ENCODE peak calls at places on chromosome 2, in ten cellular contexts. Q is fibroblast of pulmonary artery, U is GM10248, X is RWPE1, Z is coronary artery, Y is neural crest cell, E is H1, H is cardiac fibroblast, R is sigmoid colon, C is body of pancreas. J is an unnamed sample.

GRCh38 chr2:62396880-62397279 is 109.1 kb downstream of the TMEM17 start:
- DNase-seq in C (no peak), U (no peak), X (no peak), Z (no peak), E (no peak), Q (no peak), R (no peak), H (no peak), Y (no peak), J (no peak)

GRCh38 chr2:218853766-218854165 is 5.8 kb upstream of the WNT6 start:
- DNase-seq in Q (peak), X (peak), C (no peak), E (no peak), H (peak), U (no peak), Y (no peak), R (peak), Z (no peak), J (no peak)

GRCh38 chr2:212842544-212843185 is 304.1 kb upstream of the ERBB4 start:
- DNase-seq in H (peak), Y (no peak), U (no peak), C (no peak), E (no peak), R (no peak), Q (peak), Z (no peak), X (peak), J (no peak)

GRCh38 chr2:199818001-199818400 is 33.0 kb downstream of the FTCDNL1 start:
- DNase-seq in X (no peak), U (no peak), E (no peak), H (no peak), Y (no peak), C (no peak), Q (no peak), R (no peak), Z (no peak), J (no peak)

GRCh38 chr2:173354073-173354600 is 535 bp upstream of the CDCA7 start:
- DNase-seq in U (peak), H (no peak), X (peak), E (no peak), C (no peak), Y (no peak), Z (no peak), R (no peak), Q (no peak), J (peak)

GRCh38 chr2:128995086-128995485 is 676.4 kb upstream of the HS6ST1 start:
- DNase-seq in E (no peak), C (no peak), X (no peak), H (no peak), R (no peak), Y (no peak), Z (no peak), U (no peak), Q (no peak), J (no peak)

GRCh38 chr2:157420771-157421323 is 23.0 kb downstream of the CYTIP start:
- DNase-seq in Z (no peak), R (no peak), U (no peak), C (no peak), X (no peak), H (peak), Y (no peak), Q (peak), E (no peak), J (peak)

GRCh38 chr2:212197776-212198175 is 340.8 kb downstream of the ERBB4 start:
- DNase-seq in H (no peak), Y (no peak), R (no peak), U (no peak), E (no peak), Z (no peak), X (no peak), C (no peak), Q (no peak), J (no peak)

GRCh38 chr2:25617948-25618646 is 55.3 kb downstream of the DTNB start:
- DNase-seq in C (no peak), Y (no peak), E (no peak), Q (peak), H (peak), Z (no peak), U (no peak), X (peak), R (no peak), J (no peak)

GRCh38 chr2:64797881-64798590 is 144.3 kb upstream of the SERTAD2 start:
- DNase-seq in H (peak), C (no peak), E (no peak), Z (no peak), Q (peak), R (no peak), X (no peak), U (no peak), Y (no peak), J (no peak)

GRCh38 chr2:30769891-30770462 is 37.3 kb downstream of the CAPN13 start:
- DNase-seq in H (no peak), X (no peak), Q (no peak), R (no peak), Y (no peak), E (peak), Z (peak), U (no peak), C (no peak), J (no peak)

GRCh38 chr2:57475391-57475790 is 571.2 kb upstream of the VRK2 start:
- DNase-seq in R (no peak), E (no peak), C (no peak), U (no peak), Z (no peak), X (no peak), Y (no peak), Q (no peak), H (no peak), J (no peak)

GRCh38 chr2:237511421-237511820 is 24.4 kb downstream of the MLPH start:
- DNase-seq in U (no peak), Q (no peak), R (no peak), Y (no peak), E (no peak), Z (no peak), H (no peak), C (no peak), X (no peak), J (no peak)

GRCh38 chr2:2765176-2765800 is 434.2 kb upstream of the MYT1L start:
- DNase-seq in U (no peak), X (no peak), Z (no peak), C (no peak), H (no peak), R (no peak), Q (no peak), E (no peak), Y (no peak), J (no peak)

GRCh38 chr2:43636616-43637015 is 444 bp upstream of the PLEKHH2 start:
- DNase-seq in H (no peak), R (no peak), C (no peak), Y (no peak), X (peak), E (no peak), Q (no peak), U (peak), Z (no peak), J (peak)

GRCh38 chr2:8004250-8004681 is 677.6 kb upstream of the ID2 start:
- DNase-seq in E (no peak), R (peak), U (peak), Y (no peak), Q (peak), Z (no peak), H (peak), C (no peak), X (peak), J (no peak)

GRCh38 chr2:11753886-11754704 is 7.7 kb downstream of the LPIN1 start:
- DNase-seq in C (no peak), E (no peak), X (peak), H (peak), Z (no peak), U (peak), Y (no peak), R (no peak), Q (peak), J (peak)

GRCh38 chr2:96167407-96168013 is 22.3 kb upstream of the DUSP2 start:
- DNase-seq in Q (no peak), R (peak), X (no peak), E (no peak), C (no peak), H (no peak), U (no peak), Y (no peak), Z (no peak), J (no peak)

GRCh38 chr2:207253946-207254345 is 88.2 kb upstream of the KLF7 start:
- DNase-seq in Q (peak), C (no peak), Y (no peak), H (peak), X (peak), E (no peak), Z (no peak), U (no peak), R (no peak), J (no peak)

GRCh38 chr2:205892141-205893064 is 193.6 kb downstream of the INO80D start:
- DNase-seq in Z (no peak), H (peak), U (no peak), Y (no peak), X (peak), C (peak), E (no peak), R (peak), Q (peak), J (no peak)

GRCh38 chr2:74238879-74239278 is 40.5 kb downstream of the MTHFD2 start:
- DNase-seq in C (no peak), Z (no peak), Q (peak), Y (no peak), E (no peak), H (peak), X (no peak), R (peak), U (no peak), J (no peak)

GRCh38 chr2:64838817-64839216 is 150.4 kb upstream of the SLC1A4 start:
- DNase-seq in U (no peak), X (peak), Q (peak), R (no peak), H (peak), E (no peak), Y (no peak), Z (no peak), C (no peak), J (no peak)

GRCh38 chr2:114543106-114543806 is 100.8 kb downstream of the DPP10 start:
- DNase-seq in E (no peak), Y (no peak), Z (no peak), Q (peak), X (no peak), U (no peak), H (peak), R (no peak), C (peak), J (no peak)

GRCh38 chr2:181326605-181327004 is 130.6 kb upstream of the ITGA4 start:
- DNase-seq in E (no peak), Z (no peak), Q (no peak), U (no peak), X (no peak), R (no peak), C (no peak), Y (no peak), H (no peak), J (no peak)

GRCh38 chr2:237692601-237693079 is 65.3 kb downstream of the LRRFIP1 start:
- DNase-seq in Q (no peak), R (peak), U (no peak), Z (peak), Y (no peak), X (no peak), C (peak), H (peak), E (no peak), J (no peak)

GRCh38 chr2:120381192-120381591 is 35.3 kb downstream of the INHBB start:
- DNase-seq in Q (no peak), H (no peak), U (no peak), X (no peak), C (no peak), Y (no peak), R (no peak), Z (no peak), E (no peak), J (no peak)

GRCh38 chr2:188884051-188884450 is 90.1 kb upstream of the COL3A1 start:
- DNase-seq in C (no peak), E (no peak), R (no peak), Y (no peak), H (peak), U (no peak), X (no peak), Z (no peak), Q (peak), J (no peak)

GRCh38 chr2:214896287-214896686 is 86.8 kb upstream of the BARD1 start:
- DNase-seq in Z (no peak), U (no peak), C (no peak), X (no peak), Y (no peak), R (no peak), E (no peak), Q (no peak), H (no peak), J (no peak)

GRCh38 chr2:45851576-45852304 is 200.3 kb downstream of the PRKCE start:
- DNase-seq in Q (peak), U (no peak), C (no peak), Z (no peak), E (no peak), Y (no peak), H (peak), X (peak), R (no peak), J (no peak)

GRCh38 chr2:177724398-177725287 is 332.1 kb downstream of the AGPS start:
- DNase-seq in E (peak), C (peak), X (peak), U (peak), Y (peak), Z (no peak), H (peak), Q (peak), R (peak), J (peak)

GRCh38 chr2:126270587-126270986 is 385.4 kb upstream of the GYPC start:
- DNase-seq in U (no peak), Y (no peak), X (no peak), H (no peak), E (no peak), Z (no peak), C (no peak), R (no peak), Q (no peak), J (no peak)

GRCh38 chr2:167478196-167478595 is 589.9 kb downstream of the XIRP2 start:
- DNase-seq in R (no peak), C (no peak), U (no peak), Y (no peak), H (no peak), X (no peak), Z (no peak), Q (no peak), E (no peak), J (no peak)

GRCh38 chr2:138777996-138778395 is 2.2 kb downstream of the NXPH2 start:
- DNase-seq in H (peak), X (no peak), Z (no peak), Y (no peak), C (no peak), E (no peak), U (no peak), Q (peak), R (no peak), J (no peak)

GRCh38 chr2:26363323-26363722 is 16.7 kb upstream of the ADGRF3 start:
- DNase-seq in Q (no peak), R (no peak), Y (no peak), H (no peak), E (no peak), U (no peak), X (no peak), C (no peak), Z (no peak), J (no peak)

GRCh38 chr2:168722592-168722991 is 79.8 kb upstream of the NOSTRIN start:
- DNase-seq in C (no peak), E (no peak), X (no peak), Y (no peak), Z (no peak), Q (peak), R (peak), U (no peak), H (peak), J (no peak)

GRCh38 chr2:96134421-96134820 is 3.9 kb downstream of the ASTL start:
- DNase-seq in X (no peak), U (no peak), E (no peak), C (no peak), R (no peak), Y (no peak), Q (no peak), H (no peak), Z (no peak), J (no peak)

GRCh38 chr2:200778038-200778437 is 33.7 kb upstream of the BZW1 start:
- DNase-seq in Y (no peak), E (no peak), C (no peak), R (no peak), Z (no peak), Q (peak), U (no peak), X (no peak), H (peak), J (no peak)

GRCh38 chr2:9814129-9814868 is 29.0 kb upstream of the TAF1B start:
- DNase-seq in H (no peak), E (no peak), R (no peak), Y (no peak), Q (no peak), Z (no peak), C (no peak), X (no peak), U (no peak), J (no peak)
- TF ChIP-seq CTCF in H (no peak), E (no peak), R (no peak), Y (no peak), Q (no peak), Z (peak), C (no peak), X (peak), U (no peak), J (no peak)

DNA sequence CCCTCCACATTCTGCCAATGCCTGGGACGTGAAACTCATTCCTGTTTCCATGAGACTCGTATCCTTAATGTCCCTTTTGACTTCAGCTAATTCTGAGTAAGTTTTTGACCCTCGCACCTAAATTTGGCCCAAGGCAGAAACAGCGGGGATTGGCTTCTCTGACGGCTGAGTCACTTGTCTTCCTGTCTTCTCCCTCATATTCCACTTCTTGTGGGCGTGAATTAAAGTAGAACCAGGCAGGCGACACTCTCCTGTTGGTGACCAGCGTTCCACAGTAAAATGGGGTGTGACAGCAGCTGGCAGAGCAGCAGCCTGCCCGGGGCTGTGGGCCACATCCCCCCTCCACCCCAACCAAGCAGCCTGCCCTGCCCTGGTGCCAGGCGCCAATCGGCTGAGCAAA is 15.5 kb downstream of the TTC32 start:
- DNase-seq in Y (no peak), U (no peak), C (no peak), Q (no peak), E (peak), X (no peak), Z (no peak), H (no peak), R (no peak), J (no peak)
- TF ChIP-seq CTCF in Y (no peak), U (no peak), C (no peak), Q (no peak), E (no peak), X (no peak), Z (no peak), H (no peak), R (no peak), J (no peak)

DNA sequence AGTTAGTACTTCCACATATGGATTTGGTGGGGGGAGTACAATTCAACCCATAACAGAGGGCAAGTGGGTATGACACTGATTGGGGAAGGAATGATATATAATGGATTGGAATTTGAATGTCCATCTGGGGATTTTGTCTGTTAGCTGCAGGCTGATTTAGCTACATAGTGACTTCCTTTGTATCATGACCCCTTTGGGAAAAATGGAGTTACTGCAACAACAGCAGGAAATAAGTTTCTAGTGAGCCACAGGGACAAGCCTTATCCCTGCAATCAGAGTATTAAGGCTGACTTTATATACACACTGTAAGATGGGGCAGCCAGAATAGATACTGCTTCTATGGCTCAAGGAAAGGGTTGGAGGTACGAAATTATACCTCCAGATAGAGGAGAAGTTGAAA is 404.4 kb upstream of the MEIS1 start:
- DNase-seq in R (no peak), H (no peak), E (no peak), X (peak), Q (no peak), C (no peak), Y (no peak), Z (no peak), U (no peak), J (no peak)
- TF ChIP-seq CTCF in R (no peak), H (no peak), E (peak), X (no peak), Q (no peak), C (no peak), Y (peak), Z (no peak), U (no peak), J (no peak)

GRCh38 chr2:151162185-151162584 is 99.5 kb downstream of the RBM43 start:
- DNase-seq in U (no peak), Q (peak), R (no peak), E (no peak), X (no peak), Z (no peak), Y (no peak), C (no peak), H (peak), J (no peak)
- TF ChIP-seq CTCF in U (no peak), Q (peak), R (no peak), E (peak), X (peak), Z (no peak), Y (peak), C (no peak), H (peak), J (no peak)

GRCh38 chr2:98923244-98923940 is 12.6 kb downstream of the CRACDL start:
- DNase-seq in R (no peak), C (no peak), Q (no peak), Z (no peak), X (no peak), H (no peak), Y (no peak), U (no peak), E (no peak), J (no peak)
- TF ChIP-seq CTCF in R (no peak), C (no peak), Q (peak), Z (no peak), X (no peak), H (peak), Y (peak), U (no peak), E (peak), J (no peak)

GRCh38 chr2:28389399-28390240 is 3.0 kb upstream of the FOSL2 start:
- DNase-seq in Z (no peak), Y (no peak), E (no peak), X (no peak), R (peak), Q (no peak), C (no peak), U (no peak), H (no peak), J (no peak)

GRCh38 chr2:28390857-28391563 is 1.6 kb upstream of the FOSL2 start:
- DNase-seq in R (peak), E (peak), C (peak), H (peak), U (peak), X (peak), Y (peak), Z (peak), Q (peak), J (no peak)

GRCh38 chr2:28391564-28392296 is 928 bp upstream of the FOSL2 start:
- DNase-seq in X (peak), H (peak), C (peak), Y (no peak), E (peak), U (peak), Q (peak), R (peak), Z (peak), J (peak)

GRCh38 chr2:28392297-28393114 is at the start of gene FOSL2:
- DNase-seq in X (peak), U (peak), Q (peak), R (peak), C (peak), Y (peak), E (peak), Z (peak), H (peak), J (peak)

DNA sequence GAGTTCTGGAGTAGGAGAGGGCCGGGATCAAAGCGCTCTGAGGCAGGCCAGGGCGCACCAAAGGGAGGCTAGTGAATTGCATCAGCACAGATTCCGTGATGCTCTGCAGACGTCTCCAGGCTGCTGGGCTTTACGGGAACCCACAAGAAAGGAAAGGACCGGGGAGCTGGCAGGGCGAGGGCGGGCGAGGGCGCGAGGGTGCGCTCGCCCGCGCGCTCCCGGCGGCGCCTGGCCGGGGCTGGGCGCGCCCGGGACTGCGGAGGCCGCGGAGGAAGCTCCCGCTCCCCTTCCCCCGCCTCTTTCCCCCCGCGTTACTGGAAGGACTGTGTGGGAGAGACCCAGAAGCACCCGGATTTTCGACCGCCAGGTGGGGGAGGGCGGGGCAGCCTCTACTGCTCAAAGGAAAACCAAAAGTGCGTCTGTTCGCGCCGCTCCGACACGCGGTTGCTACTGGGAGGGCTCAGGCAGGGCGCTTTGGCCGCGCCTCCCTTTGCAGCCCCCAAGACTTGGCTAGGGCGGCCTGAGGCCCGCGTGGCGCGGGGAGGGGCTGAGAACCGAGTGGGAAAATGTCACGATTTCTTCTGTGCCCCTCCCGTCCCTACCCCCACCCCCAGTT is 2.3 kb upstream of the FOSL2 start:
- DNase-seq in U (peak), Y (peak), R (peak), X (peak), H (peak), E (peak), Q (peak), C (peak), Z (peak), J (peak)
- TF ChIP-seq CTCF in U (no peak), Y (peak), R (no peak), X (peak), H (peak), E (no peak), Q (peak), C (no peak), Z (no peak), J (no peak)

GRCh38 chr2:158457092-158457825 is 507 bp downstream of the PKP4 start:
- DNase-seq in E (peak), X (peak), U (peak), H (peak), Y (peak), R (peak), Q (peak), C (peak), Z (no peak), J (peak)
- TF ChIP-seq CTCF in E (no peak), X (no peak), U (peak), H (peak), Y (no peak), R (no peak), Q (no peak), C (no peak), Z (no peak), J (no peak)

J was measured in activated CD8-positive, alpha-beta T cell treated with anti-CD3 and anti-CD28 coated beads for 36 hours.